ENCODE peak calls at places on chromosomes 2 and 18, in ten cellular contexts. F is ACHN, O is heart right ventricle, S is NCI-H460, U is germinal center, X is GM13977, J is activated T-helper 1 cell treated with Interleukin-2 at 50 U/mL for 16 hours, P is fibroblast of mammary gland, W is NCI-H345, K is stomach. A is an unnamed sample.

GRCh38 chr2:236939271-236939670 is 146.4 kb upstream of the COPS8 start:
- DNase-seq in F (no peak), W (no peak), X (no peak), J (no peak), U (no peak), P (no peak), S (no peak), O (no peak), K (no peak), A (no peak)

GRCh38 chr18:48100712-48101165 is 170.3 kb upstream of the SMAD2 start:
- DNase-seq in S (no peak), K (no peak), U (no peak), F (no peak), O (no peak), W (no peak), X (no peak), J (no peak), P (no peak), A (no peak)

GRCh38 chr2:25232248-25232825 is 64.0 kb upstream of the POMC start:
- DNase-seq in X (no peak), F (no peak), U (no peak), J (no peak), W (no peak), P (no peak), O (no peak), S (no peak), K (no peak), A (no peak)

GRCh38 chr2:191724015-191724414 is 46.1 kb downstream of the NABP1 start:
- DNase-seq in W (peak), P (no peak), U (peak), J (no peak), S (no peak), F (no peak), O (no peak), X (peak), K (no peak), A (no peak)

GRCh38 chr2:152134488-152135280 is 35.8 kb upstream of the CACNB4 start:
- DNase-seq in P (peak), F (peak), O (no peak), X (peak), W (no peak), U (no peak), J (no peak), K (no peak), S (no peak), A (no peak)

GRCh38 chr2:213042262-213042661 is 109.2 kb downstream of the IKZF2 start:
- DNase-seq in X (no peak), W (no peak), P (no peak), F (no peak), K (no peak), J (no peak), S (no peak), U (no peak), O (no peak), A (no peak)

GRCh38 chr2:142314164-142314563 is 183.3 kb upstream of the LRP1B start:
- DNase-seq in W (no peak), K (no peak), X (no peak), F (no peak), P (no peak), U (no peak), S (no peak), O (no peak), J (no peak), A (no peak)

GRCh38 chr2:119702918-119703401 is 24.0 kb downstream of the TMEM177 start:
- DNase-seq in U (peak), F (peak), P (peak), J (peak), X (peak), K (peak), O (peak), S (peak), W (peak), A (peak)

GRCh38 chr2:218282173-218282991 is 9.9 kb downstream of the TMBIM1 start:
- DNase-seq in X (no peak), U (no peak), S (no peak), P (peak), O (peak), W (no peak), J (no peak), K (peak), F (no peak), A (no peak)

GRCh38 chr2:138369856-138370255 is 131.7 kb upstream of the SPOPL start:
- DNase-seq in X (no peak), U (no peak), P (peak), J (no peak), S (no peak), F (no peak), O (no peak), K (no peak), W (no peak), A (no peak)

GRCh38 chr18:59814872-59815271 is 84.9 kb upstream of the PMAIP1 start:
- DNase-seq in O (no peak), X (no peak), W (no peak), F (peak), J (no peak), K (no peak), S (no peak), P (peak), U (no peak), A (no peak)

GRCh38 chr18:63439334-63439733 is 17.1 kb upstream of the VPS4B start:
- DNase-seq in U (peak), J (peak), S (peak), X (peak), O (no peak), K (peak), P (peak), F (peak), W (peak), A (peak)

GRCh38 chr18:58682429-58683069 is 11.3 kb downstream of the MALT1 start:
- DNase-seq in X (no peak), W (no peak), S (peak), O (peak), F (peak), P (peak), U (no peak), J (no peak), K (peak), A (no peak)

GRCh38 chr2:75076088-75076487 is 117.6 kb downstream of the POLE4 start:
- DNase-seq in W (peak), P (no peak), J (no peak), O (no peak), F (no peak), S (no peak), U (no peak), K (no peak), X (no peak), A (peak)

A was measured in NCI-H748 treated with DMSO at 0.1 percent for 48 hours.